ENCODE peak calls at places on chromosomes 12 and 14, in four cellular contexts. E, X, W and G are unnamed samples.

GRCh38 chr12:118402251-118402650 is 25.9 kb downstream of the SUDS3 start:
- DNase-seq in X (peak; percentile 79), W (peak; percentile 66), E (no peak), G (peak; percentile 78)

GRCh38 chr14:65222434-65222833 is 120.1 kb upstream of the MAX start:
- DNase-seq in W (peak; percentile 84), E (no peak), X (peak; percentile 68), G (peak; percentile 83)

GRCh38 chr12:112961074-112961473 is 17.2 kb upstream of the OAS2 start:
- DNase-seq in X (no peak), W (no peak), E (no peak), G (no peak)

GRCh38 chr12:102690267-102690666 is 209.9 kb upstream of the IGF1 start:
- DNase-seq in E (no peak), W (no peak), X (no peak), G (no peak)

GRCh38 chr14:104285483-104285790 is 147.1 kb downstream of the KIF26A start:
- DNase-seq in X (no peak), W (no peak), E (no peak), G (no peak)

GRCh38 chr14:44732144-44732543 is 225.1 kb upstream of the FSCB start:
- DNase-seq in X (no peak), E (no peak), W (no peak), G (no peak)

GRCh38 chr14:100622234-100622633 is 35.0 kb upstream of the BEGAIN start:
- DNase-seq in W (no peak), E (no peak), X (no peak), G (no peak)

GRCh38 chr14:102255401-102256190 is 49.4 kb downstream of the MOK start:
- DNase-seq in W (peak; percentile 85), X (peak; percentile 43), E (no peak), G (peak; percentile 86)

GRCh38 chr12:93484315-93484981 is 17.1 kb downstream of the MRPL42 start:
- DNase-seq in W (peak; percentile 19), E (no peak), X (no peak), G (no peak)

GRCh38 chr12:80175307-80175930 is 76.1 kb downstream of the OTOGL start:
- DNase-seq in X (no peak), W (no peak), E (no peak), G (peak; percentile 28)

GRCh38 chr14:78849952-78850351 is 679.8 kb downstream of the NRXN3 start:
- DNase-seq in W (no peak), X (no peak), E (no peak), G (no peak)

GRCh38 chr14:61147369-61147897 is 133.7 kb downstream of the TMEM30B start:
- DNase-seq in E (no peak), X (peak; percentile 79), W (peak; percentile 63), G (peak; percentile 54)

GRCh38 chr14:90273532-90273931 is 17.2 kb downstream of the PSMC1 start:
- DNase-seq in X (no peak), E (no peak), W (peak; percentile 21), G (peak; percentile 22)

GRCh38 chr14:52305014-52305413 is 9.1 kb upstream of the PTGER2 start:
- DNase-seq in X (no peak), E (no peak), W (no peak), G (no peak)

GRCh38 chr14:64841121-64841611 is 38.5 kb downstream of the SPTB start:
- DNase-seq in X (peak; percentile 68), W (peak; percentile 63), E (peak; percentile 60), G (peak; percentile 61)

GRCh38 chr14:95850429-95850828 is 26.2 kb upstream of the TUNAR start:
- DNase-seq in X (no peak), W (no peak), E (no peak), G (no peak)

GRCh38 chr12:26327975-26328635 is 132.7 kb downstream of the SSPN start:
- DNase-seq in X (no peak), W (no peak), E (no peak), G (no peak)

GRCh38 chr12:51888316-51889215 is 663 bp downstream of the ANKRD33 start:
- DNase-seq in X (no peak), W (no peak), E (no peak), G (no peak)

GRCh38 chr12:56873382-56873781 is 60.8 kb downstream of the SDR9C7 start:
- DNase-seq in X (no peak), W (peak; percentile 11), E (no peak), G (no peak)

GRCh38 chr14:89856871-89857345 is 97.6 kb downstream of the EFCAB11 start:
- DNase-seq in X (peak; percentile 52), W (peak; percentile 56), E (no peak), G (peak; percentile 76)

GRCh38 chr14:97218713-97219355 is 421.7 kb downstream of the VRK1 start:
- DNase-seq in W (no peak), E (no peak), X (peak; percentile 1), G (no peak)

GRCh38 chr12:125688881-125689280 is 623.6 kb downstream of the AACS start:
- DNase-seq in E (no peak), X (no peak), W (no peak), G (no peak)

GRCh38 chr14:77498120-77498979 is at the start of gene ISM2:
- DNase-seq in E (no peak), W (peak; percentile 42), X (no peak), G (peak; percentile 23)

GRCh38 chr12:21428241-21428640 is 9.2 kb upstream of the PYROXD1 start:
- DNase-seq in E (no peak), X (peak; percentile 54), W (no peak), G (peak; percentile 28)

GRCh38 chr12:56634242-56634836 is 4.2 kb upstream of the BAZ2A start:
- DNase-seq in E (no peak), W (peak; percentile 16), X (peak; percentile 6), G (no peak)

GRCh38 chr12:120536064-120536791 is 2.1 kb downstream of the RNF10 start:
- DNase-seq in E (no peak), X (no peak), W (no peak), G (no peak)

GRCh38 chr14:85280074-85280473 is 249.9 kb upstream of the FLRT2 start:
- DNase-seq in W (no peak), E (no peak), X (no peak), G (no peak)

GRCh38 chr12:96434107-96434506 is 33.9 kb upstream of the CDK17 start:
- DNase-seq in X (peak; percentile 97), W (peak; percentile 84), E (no peak), G (peak; percentile 76)

GRCh38 chr12:14416658-14417057 is 51.2 kb downstream of the ATF7IP start:
- DNase-seq in W (peak; percentile 92), X (peak; percentile 92), E (peak; percentile 25), G (peak; percentile 88)
- TF ChIP-seq CTCF in W (peak; percentile 35), X (peak; percentile 39), E (no peak), G (peak; percentile 42)

DNA sequence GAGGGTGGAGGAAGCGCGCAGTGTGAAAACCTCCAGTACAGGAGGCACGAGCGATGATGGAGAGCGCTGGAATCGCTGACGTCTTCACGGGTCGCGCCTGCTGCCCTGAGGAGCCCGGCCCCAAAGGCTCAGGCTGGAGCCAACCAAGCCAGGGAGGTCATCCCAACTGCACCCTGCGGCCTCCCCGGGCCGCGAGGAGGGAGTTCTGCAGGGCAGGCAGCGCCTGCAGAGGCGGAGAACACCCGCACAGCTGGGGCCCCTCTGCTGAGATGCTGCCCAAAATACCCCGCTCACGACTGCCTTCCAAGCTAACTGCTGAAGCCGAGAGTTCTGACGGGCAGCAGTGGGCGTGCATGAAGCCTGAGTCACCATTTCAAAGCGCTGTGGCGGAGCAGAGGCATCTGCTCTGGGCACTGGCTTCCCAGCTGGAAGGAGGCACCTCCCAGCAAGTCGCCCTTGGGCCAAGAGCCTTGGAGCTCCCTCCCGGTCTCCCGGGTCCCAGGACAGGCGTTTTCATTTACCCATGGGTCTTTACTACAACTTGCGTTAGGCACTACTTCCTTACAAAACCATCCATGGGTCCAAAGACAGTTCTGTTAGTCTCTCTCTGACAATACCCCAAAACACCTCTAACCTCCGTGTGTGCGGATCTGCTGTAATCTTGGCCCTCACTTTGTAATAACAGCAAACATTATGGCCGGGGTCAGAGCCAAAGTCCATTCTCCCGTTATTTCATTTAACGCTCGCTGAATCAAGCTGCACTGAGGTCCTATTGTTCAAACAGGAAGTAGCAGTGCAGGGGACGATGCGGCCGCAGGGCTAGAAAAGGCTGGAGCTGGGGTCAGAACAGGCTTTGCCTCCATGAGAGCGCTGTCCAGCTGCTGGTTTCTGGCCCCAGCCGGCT is 60.1 kb upstream of the RIMBP2 start:
- DNase-seq in W (peak; percentile 81), E (peak; percentile 51), X (peak; percentile 90), G (peak; percentile 86)
- H3K4me3 ChIP-seq in W (peak overlapping the region; percentile 32), E (no peak overlapping the region), X (peak overlapping the region; percentile 17), G (peak overlapping the region; percentile 51)

DNA sequence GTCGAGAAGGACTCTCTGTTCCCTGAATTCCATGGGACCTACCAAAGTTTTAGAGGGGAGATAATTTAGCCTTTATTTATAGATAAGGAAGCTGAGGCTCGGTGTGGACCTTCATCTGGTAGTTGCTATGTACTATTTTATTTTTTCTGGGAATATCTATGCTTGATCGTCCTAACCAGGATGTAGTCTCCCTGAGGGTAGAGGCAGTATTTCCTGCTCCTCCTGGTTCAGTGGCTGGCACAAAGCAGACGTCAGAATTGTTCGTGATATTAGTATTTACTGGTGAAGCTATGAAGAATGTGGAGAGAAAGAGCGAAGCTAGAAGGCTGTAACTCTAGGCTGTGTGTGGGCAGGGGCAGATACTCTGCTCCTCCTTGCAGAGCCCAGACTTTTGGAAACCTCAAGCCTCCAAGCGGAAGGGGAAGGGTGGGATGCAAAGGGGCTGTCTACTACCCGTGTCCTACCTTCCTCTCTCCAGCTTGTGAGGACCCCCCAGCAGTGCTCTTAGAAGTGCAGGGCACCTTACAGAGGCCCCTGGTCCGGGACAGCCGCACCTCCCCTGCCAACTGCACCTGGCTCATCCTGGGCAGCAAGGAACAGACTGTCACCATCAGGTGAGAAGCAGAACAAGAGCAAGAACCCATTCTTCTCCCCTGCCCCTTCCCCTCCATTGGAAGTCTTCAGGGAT is 1.4 kb downstream of the LRP10 start:
- DNase-seq in X (no peak), E (no peak), W (peak; percentile 39), G (no peak)
- TF ChIP-seq CTCF in X (no peak), E (no peak), W (no peak), G (no peak)

DNA sequence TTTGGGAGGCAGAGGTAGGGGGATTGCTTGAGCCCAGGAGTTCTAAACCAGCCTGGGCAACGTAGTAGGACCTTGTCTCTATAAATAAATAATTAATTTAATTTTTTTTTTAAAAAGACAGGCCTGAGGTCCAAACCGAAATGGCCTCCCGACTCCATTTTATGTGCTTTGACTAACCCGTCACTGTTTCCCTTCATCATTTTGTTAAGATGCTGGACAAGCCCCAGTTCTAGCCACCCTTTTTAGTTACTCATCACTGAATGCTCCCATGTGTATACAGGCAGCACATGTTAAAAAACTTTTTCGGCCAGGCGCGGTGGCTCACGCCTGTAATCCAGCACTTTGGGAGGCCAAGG is 83.6 kb upstream of the RESF1 start:
- DNase-seq in E (no peak), W (no peak), X (no peak), G (no peak)
- H3K4me3 ChIP-seq in E (no peak overlapping the region), W (no peak overlapping the region), X (no peak overlapping the region), G (no peak overlapping the region)

GRCh38 chr12:109449845-109450532 is 27.1 kb downstream of the KCTD10 start:
- DNase-seq in E (no peak), X (no peak), W (no peak), G (no peak)
- TF ChIP-seq CTCF in E (no peak), X (peak; percentile 13), W (no peak), G (no peak)

DNA sequence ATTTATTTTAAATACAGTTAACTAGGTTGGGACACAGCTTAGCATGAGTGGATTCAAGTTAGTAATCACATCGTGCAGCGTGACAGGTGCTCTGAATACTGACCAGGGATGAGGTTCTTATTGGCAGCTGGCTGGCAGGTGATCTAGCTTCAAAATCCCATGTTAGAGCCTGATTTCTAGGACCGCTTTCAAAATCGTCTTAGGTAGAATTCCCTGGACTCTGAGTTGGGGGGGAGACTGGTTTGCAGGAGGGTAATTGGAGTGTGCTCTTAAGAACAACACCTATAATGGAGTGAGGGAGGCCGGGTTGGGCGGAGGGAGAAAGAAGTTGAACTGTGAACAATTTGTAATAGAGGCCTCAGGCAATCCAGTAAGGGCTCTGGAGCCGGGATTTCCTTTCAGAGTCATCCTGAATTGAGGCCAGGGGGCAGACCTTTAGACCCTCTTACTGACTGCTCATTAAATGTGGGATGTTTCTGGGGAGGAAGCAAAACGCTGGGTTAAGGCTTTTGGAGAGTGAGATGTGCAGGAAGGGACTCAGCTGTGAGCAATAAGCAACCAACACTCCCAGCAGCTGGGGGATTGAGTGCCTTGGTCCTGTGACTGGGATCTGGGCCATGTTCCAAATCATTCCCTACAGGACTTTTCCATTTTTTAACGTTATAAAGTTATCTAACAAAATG is 920 bp upstream of the YARS2 start:
- DNase-seq in W (no peak), E (no peak), X (no peak), G (peak; percentile 2)
- H3K4me3 ChIP-seq in W (no peak overlapping the region), E (no peak overlapping the region), X (no peak overlapping the region), G (peak overlapping the region; percentile 99)